ENCODE peak calls at places on chromosomes 16 and 17, in four cellular contexts. R is AG04450, D is dorsolateral prefrontal cortex, S is ovary. Q is an unnamed sample.

GRCh38 chr17:4329838-4330237 is 36.6 kb downstream of the UBE2G1 start:
- DNase-seq in R (peak), D (no peak), S (no peak), Q (no peak)

GRCh38 chr17:64773836-64774761 is 112.0 kb upstream of the SMURF2 start:
- DNase-seq in R (peak), D (no peak), S (no peak), Q (no peak)

GRCh38 chr17:57677301-57677700 is 67.8 kb downstream of the CCDC182 start:
- DNase-seq in R (no peak), D (no peak), S (no peak), Q (peak)

GRCh38 chr16:30124985-30125379 is 2.0 kb upstream of the MAPK3 start:
- DNase-seq in R (no peak), D (no peak), S (no peak), Q (no peak)

GRCh38 chr17:76063880-76064546 is 8.3 kb downstream of the SRP68 start:
- DNase-seq in R (no peak), D (no peak), S (no peak), Q (no peak)

GRCh38 chr16:12896562-12896961 is 4.8 kb upstream of the SHISA9 start:
- DNase-seq in R (no peak), D (no peak), S (no peak), Q (no peak)

GRCh38 chr17:44591223-44591622 is 33.9 kb downstream of the FZD2 start:
- DNase-seq in R (no peak), D (no peak), S (no peak), Q (no peak)

GRCh38 chr17:82880620-82881019 is 40.8 kb upstream of the ZNF750 start:
- DNase-seq in R (no peak), D (no peak), S (no peak), Q (no peak)

GRCh38 chr17:42895185-42895555 is 5.4 kb upstream of the G6PC1 start:
- DNase-seq in R (peak), D (peak), S (peak), Q (peak)

GRCh38 chr16:84738255-84739038 is 38.6 kb downstream of the USP10 start:
- DNase-seq in R (peak), D (peak), S (peak), Q (no peak)

GRCh38 chr17:74368341-74369152 is 1.2 kb downstream of the GPR142 start:
- DNase-seq in R (no peak), D (peak), S (peak), Q (no peak)

GRCh38 chr16:12358898-12359297 is 382.4 kb downstream of the SNX29 start:
- DNase-seq in R (no peak), D (no peak), S (no peak), Q (no peak)

GRCh38 chr16:28623172-28623711 is 13.4 kb upstream of the SULT1A1 start:
- DNase-seq in R (no peak), D (peak), S (no peak), Q (no peak)

GRCh38 chr16:51497541-51498211 is 346.6 kb upstream of the SALL1 start:
- DNase-seq in R (no peak), D (no peak), S (no peak), Q (no peak)

GRCh38 chr17:73365203-73365933 is 53.6 kb upstream of the CDC42EP4 start:
- DNase-seq in R (no peak), D (no peak), S (peak), Q (no peak)

GRCh38 chr17:63702223-63702577 is 2.3 kb upstream of the LIMD2 start:
- DNase-seq in R (no peak), D (no peak), S (no peak), Q (no peak)

GRCh38 chr16:1537138-1537577 is 3.7 kb downstream of the TMEM204 start:
- DNase-seq in R (no peak), D (no peak), S (no peak), Q (no peak)
- H3K27ac ChIP-seq in R (no peak), D (no peak), S (no peak), Q (peak)

DNA sequence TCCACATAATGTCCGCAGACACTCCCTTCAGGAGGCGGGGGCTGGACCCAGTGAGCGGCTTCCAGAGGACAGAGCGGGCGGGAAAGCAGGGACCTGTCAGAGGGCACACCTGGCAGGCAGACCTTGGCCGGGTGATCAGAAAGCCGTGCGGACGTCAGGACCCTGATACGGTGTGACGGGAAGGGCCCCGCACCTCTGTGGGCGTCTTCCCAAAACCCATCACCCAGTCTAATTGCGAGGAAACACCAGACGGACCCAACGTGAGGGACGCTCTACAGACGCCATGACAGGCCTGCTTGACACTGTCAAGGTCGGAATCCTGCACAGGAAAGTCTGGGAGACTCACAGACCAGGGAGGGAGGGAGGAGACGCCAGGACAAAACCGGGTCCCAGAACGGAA is 8.4 kb downstream of the LMF1 start:
- DNase-seq in R (no peak), D (no peak), S (no peak), Q (peak)
- H3K27ac ChIP-seq in R (no peak), D (no peak), S (no peak), Q (no peak)

DNA sequence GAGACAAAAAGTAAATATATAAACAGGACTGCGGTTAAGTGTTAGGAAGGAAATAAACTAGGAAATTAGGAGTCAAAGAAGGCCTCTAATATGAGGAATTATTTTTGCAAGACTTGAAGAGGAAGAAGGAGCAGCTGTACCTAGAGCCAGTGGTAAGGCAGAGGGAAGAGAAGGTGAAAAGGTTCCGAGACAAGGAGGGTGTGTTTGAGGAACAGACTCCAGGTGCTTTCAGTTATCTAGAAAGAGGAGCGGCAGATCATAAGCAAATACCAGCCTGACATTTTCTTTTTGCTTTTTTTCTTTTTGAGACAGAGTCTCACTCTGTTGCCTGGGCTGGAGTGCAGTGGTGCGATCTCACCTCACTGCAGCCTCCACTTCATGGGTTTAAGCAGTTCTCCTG is 61.0 kb downstream of the CHD9 start:
- DNase-seq in R (no peak), D (no peak), S (no peak), Q (no peak)
- H3K27ac ChIP-seq in R (no peak), D (no peak), S (no peak), Q (no peak)

GRCh38 chr17:31425646-31426045 is 34.2 kb downstream of the RAB11FIP4 start:
- DNase-seq in R (no peak), D (peak), S (no peak), Q (no peak)
- H3K27ac ChIP-seq in R (no peak), D (peak), S (no peak), Q (no peak)

GRCh38 chr17:2391597-2392251 is 9.1 kb downstream of the MNT start:
- DNase-seq in R (no peak), D (no peak), S (no peak), Q (no peak)
- H3K27ac ChIP-seq in R (peak), D (peak), S (peak), Q (peak)

GRCh38 chr17:78724544-78724943 is 57.5 kb downstream of the CYTH1 start:
- DNase-seq in R (no peak), D (peak), S (no peak), Q (no peak)
- H3K27ac ChIP-seq in R (no peak), D (peak), S (no peak), Q (no peak)

DNA sequence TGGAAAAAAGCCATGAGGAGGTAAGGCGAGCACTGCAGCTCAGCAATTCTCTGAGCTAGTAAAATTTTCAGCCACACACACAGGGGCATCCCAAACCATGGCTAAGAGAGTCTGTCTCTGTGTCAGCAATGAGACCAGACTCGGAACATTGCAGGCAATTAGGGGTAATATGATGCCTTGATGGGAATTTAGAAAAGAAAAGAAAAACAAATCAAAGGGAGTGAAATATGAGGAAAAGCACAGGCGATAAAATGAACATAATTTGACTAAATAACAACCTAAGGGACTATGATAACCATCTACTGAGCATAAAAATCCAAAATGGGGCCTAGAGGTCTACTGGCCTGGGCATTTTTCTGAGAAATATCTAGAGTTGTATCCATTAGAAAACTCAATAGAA is 546.0 kb upstream of the PSMD7 start:
- DNase-seq in R (no peak), D (no peak), S (no peak), Q (no peak)
- H3K27ac ChIP-seq in R (no peak), D (no peak), S (no peak), Q (no peak)

Q was measured in coronary artery.